ENCODE peak calls at places on chromosome 4, in seven cellular contexts. M is GM12865; Z is activated CD8-positive, alpha-beta memory T cell treated with anti-CD3 and anti-CD28 coated beads, Interleukin-2, amount 50 U/mL, for 48 hours; Q is stimulated activated CD8-positive, alpha-beta memory T cell treated with anti-CD3 and anti-CD28 coated beads, Interleukin-4, amount 100 ng/mL, for 48 hours; P is fibroblast of mammary gland; D is activated T-cell treated with anti-CD3 and anti-CD28 coated beads for 1 hour; R is tibial artery. A is an unnamed sample.
A peak's percentile ranks its signal among the peaks of the same experiment; 100 is the strongest.

GRCh38 chr4:61202638-61203495 is 2.7 kb downstream of the ADGRL3 start:
- DNase-seq in Q (no peak), R (no peak), Z (no peak), P (no peak), M (no peak), D (no peak), A (peak; percentile 51)

GRCh38 chr4:75673959-75674328 is 733 bp upstream of the G3BP2 start:
- DNase-seq in M (no peak), P (no peak), R (no peak), Z (no peak), D (no peak), Q (no peak), A (no peak)

GRCh38 chr4:2071252-2071911 is 12.3 kb downstream of the NAT8L start:
- DNase-seq in Q (no peak), D (no peak), P (no peak), R (peak; percentile 59), M (no peak), Z (no peak), A (no peak)

GRCh38 chr4:173492315-173492714 is 37.7 kb downstream of the HAND2 start:
- DNase-seq in Z (no peak), D (no peak), M (no peak), R (no peak), P (no peak), Q (no peak), A (no peak)

GRCh38 chr4:168496834-168497233 is at the start of gene PALLD:
- DNase-seq in M (no peak), Z (no peak), Q (no peak), D (no peak), R (no peak), P (peak; percentile 12), A (no peak)

GRCh38 chr4:92163348-92163747 is 140.4 kb upstream of the GRID2 start:
- DNase-seq in R (no peak), P (peak; percentile 1), Z (no peak), D (no peak), M (peak; percentile 15), Q (no peak), A (peak; percentile 27)

GRCh38 chr4:86965019-86965976 is 30.5 kb downstream of the AFF1 start:
- DNase-seq in R (no peak), D (no peak), Q (no peak), P (no peak), Z (no peak), M (peak; percentile 41), A (no peak)

GRCh38 chr4:48968814-48969213 is 17.3 kb upstream of the CWH43 start:
- DNase-seq in P (peak; percentile 91), Z (no peak), M (no peak), D (no peak), R (no peak), Q (no peak), A (peak; percentile 68)

A was measured in MCF 10A.